ENCODE peak calls at places on chromosomes 11 and 22, in four cellular contexts. R, V, A and N are unnamed samples. For H3K4me1, the result is how much of the 10 kb centered on the place peaks cover.

GRCh38 chr22:29308148-29308790 is 1.8 kb downstream of the GAS2L1 start:
- DNase-seq in R (no peak), V (peak), A (no peak), N (no peak)

GRCh38 chr11:643366-643765 is 6.3 kb downstream of the DRD4 start:
- DNase-seq in R (no peak), V (no peak), A (no peak), N (no peak)

GRCh38 chr11:44729718-44730117 is 3.0 kb downstream of the TSPAN18 start:
- DNase-seq in R (no peak), V (peak), A (no peak), N (no peak)

GRCh38 chr11:76206327-76207081 is at the start of gene WNT11:
- DNase-seq in R (peak), V (peak), A (no peak), N (peak)

GRCh38 chr11:326842-327580 is 6.4 kb upstream of the IFITM3 start:
- DNase-seq in R (peak), V (peak), A (peak), N (peak)

GRCh38 chr11:120303004-120303637 is 22.0 kb upstream of the TLCD5 start:
- DNase-seq in R (peak), V (peak), A (peak), N (peak)

GRCh38 chr22:41687901-41688364 is 734 bp downstream of the SNU13 start:
- DNase-seq in R (no peak), V (no peak), A (peak), N (peak)

GRCh38 chr11:10414659-10415058 is 40.4 kb upstream of the AMPD3 start:
- DNase-seq in R (no peak), V (no peak), A (peak), N (peak)

GRCh38 chr11:2202071-2202899 is 30.7 kb upstream of the TH start:
- DNase-seq in R (peak), V (no peak), A (no peak), N (peak)

GRCh38 chr22:38829485-38829884 is 14.3 kb downstream of the NPTXR start:
- DNase-seq in R (no peak), V (no peak), A (no peak), N (no peak)

GRCh38 chr22:32880906-32881596 is 79.5 kb downstream of the TIMP3 start:
- DNase-seq in R (peak), V (peak), A (peak), N (peak)

GRCh38 chr11:100849009-100849913 is 162.2 kb downstream of the ARHGAP42 start:
- DNase-seq in R (no peak), V (no peak), A (peak), N (no peak)

DNA sequence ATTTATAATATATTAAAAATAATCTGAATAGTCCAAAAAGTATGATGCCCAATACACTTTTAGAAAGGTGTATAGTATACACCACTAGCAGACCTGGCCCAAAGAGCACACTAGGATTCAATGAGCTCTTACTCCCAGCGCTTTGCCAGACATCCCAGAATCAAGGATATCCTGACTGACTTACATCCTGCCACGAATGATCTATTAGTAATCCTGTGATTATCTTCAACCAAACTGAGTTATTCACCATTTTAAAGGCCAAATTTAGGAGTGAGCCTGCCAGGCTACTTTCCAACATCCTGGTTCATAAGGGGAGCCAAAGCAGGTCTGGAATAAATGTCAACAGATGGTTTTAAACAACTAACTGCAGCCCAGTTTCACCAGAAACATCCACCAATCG is 60.8 kb upstream of the FAM181B start:
- DNase-seq in R (no peak), V (no peak), A (no peak), N (no peak)
- H3K4me1 ChIP-seq in R (under half), V (under half), A (under half), N (under half)

GRCh38 chr22:19970031-19970478 is 28.4 kb upstream of the TXNRD2 start:
- DNase-seq in R (no peak), V (peak), A (no peak), N (no peak)
- TF ChIP-seq POLR2A in R (no peak), V (no peak), A (no peak), N (no peak)

DNA sequence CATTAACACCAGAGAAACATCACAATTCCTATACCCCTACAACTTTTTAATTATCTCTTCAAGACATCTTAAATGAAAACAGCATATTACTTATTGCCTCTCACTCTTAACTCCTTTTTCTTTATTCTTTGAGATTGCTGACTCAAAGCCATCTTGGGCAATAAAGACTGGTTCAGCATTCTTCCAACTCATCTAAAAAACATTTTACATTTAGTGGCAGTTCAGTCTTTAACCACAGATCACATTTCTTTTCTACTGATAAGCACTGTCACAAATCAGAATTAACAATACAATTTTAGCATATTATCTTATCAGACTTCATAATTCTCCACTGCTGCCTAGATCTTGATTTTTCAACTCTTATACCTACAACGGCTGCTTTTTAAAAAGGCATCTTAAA is 34.0 kb downstream of the SIK3 start:
- DNase-seq in R (no peak), V (no peak), A (peak), N (no peak)
- H3K4me1 ChIP-seq in R (half or more), V (under half), A (under half), N (under half)

GRCh38 chr11:110091995-110092576 is 1.1 kb upstream of the ZC3H12C start:
- DNase-seq in R (no peak), V (no peak), A (no peak), N (no peak)

GRCh38 chr11:110088535-110089344 is 4.5 kb upstream of the ZC3H12C start:
- DNase-seq in R (no peak), V (no peak), A (no peak), N (no peak)

GRCh38 chr11:110090466-110091026 is 2.6 kb upstream of the ZC3H12C start:
- DNase-seq in R (no peak), V (no peak), A (no peak), N (no peak)

GRCh38 chr11:110087820-110088534 is 5.2 kb upstream of the ZC3H12C start:
- DNase-seq in R (no peak), V (no peak), A (peak), N (no peak)

GRCh38 chr11:110089617-110090282 is 3.4 kb upstream of the ZC3H12C start:
- DNase-seq in R (no peak), V (no peak), A (no peak), N (no peak)
- TF ChIP-seq POLR2A in R (no peak), V (no peak), A (no peak), N (no peak)